ENCODE peak calls at places on chromosome 1, in six cellular contexts. A, F, J, H, B and T are unnamed samples.

GRCh38 chr1:7298749-7299151 is 472.3 kb upstream of the VAMP3 start:
- DNase-seq in A (no peak), F (no peak), J (no peak), H (no peak), B (peak; percentile 86), T (peak; percentile 86)

GRCh38 chr1:194196562-194196961 is 1010.1 kb upstream of the B3GALT2 start:
- DNase-seq in A (no peak), F (no peak), J (no peak), H (no peak), B (no peak), T (no peak)

GRCh38 chr1:102463328-102463727 is 466.6 kb upstream of the OLFM3 start:
- DNase-seq in A (no peak), F (no peak), J (no peak), H (no peak), B (no peak), T (no peak)

GRCh38 chr1:203035111-203036000 is 9.1 kb downstream of the PPFIA4 start:
- DNase-seq in A (no peak), F (no peak), J (no peak), H (no peak), B (no peak), T (no peak)

GRCh38 chr1:1211541-1212511 is 2.1 kb downstream of the TNFRSF4 start:
- DNase-seq in A (no peak), F (no peak), J (no peak), H (no peak), B (no peak), T (no peak)

GRCh38 chr1:97424209-97424608 is 496.6 kb downstream of the DPYD start:
- DNase-seq in A (no peak), F (no peak), J (no peak), H (no peak), B (no peak), T (no peak)

GRCh38 chr1:197485790-197486189 is 217.7 kb downstream of the CRB1 start:
- DNase-seq in A (no peak), F (no peak), J (no peak), H (no peak), B (no peak), T (no peak)

GRCh38 chr1:155860939-155861496 is 1.7 kb downstream of the SYT11 start:
- DNase-seq in A (no peak), F (no peak), J (no peak), H (no peak), B (no peak), T (no peak)

GRCh38 chr1:232579958-232580705 is 49.8 kb downstream of the SIPA1L2 start:
- DNase-seq in A (no peak), F (no peak), J (no peak), H (no peak), B (no peak), T (no peak)

GRCh38 chr1:11061652-11062365 is 2.0 kb upstream of the SRM start:
- DNase-seq in A (no peak), F (peak; percentile 46), J (no peak), H (peak; percentile 36), B (no peak), T (no peak)

GRCh38 chr1:201361652-201362504 is 15.6 kb downstream of the TNNT2 start:
- DNase-seq in A (no peak), F (no peak), J (no peak), H (peak; percentile 66), B (peak; percentile 47), T (no peak)

GRCh38 chr1:167561753-167562152 is 8.2 kb upstream of the CREG1 start:
- DNase-seq in A (no peak), F (no peak), J (no peak), H (no peak), B (no peak), T (no peak)

GRCh38 chr1:193285626-193286025 is 99.2 kb upstream of the B3GALT2 start:
- DNase-seq in A (no peak), F (no peak), J (no peak), H (no peak), B (no peak), T (no peak)

GRCh38 chr1:234589854-234590620 is 19.9 kb downstream of the IRF2BP2 start:
- DNase-seq in A (no peak), F (no peak), J (no peak), H (no peak), B (no peak), T (peak; percentile 66)

GRCh38 chr1:159185121-159185520 is 13.7 kb downstream of the CADM3 start:
- DNase-seq in A (no peak), F (no peak), J (no peak), H (no peak), B (no peak), T (no peak)

GRCh38 chr1:158035976-158036583 is 42.6 kb downstream of the KIRREL1 start:
- DNase-seq in A (no peak), F (no peak), J (no peak), H (peak; percentile 38), B (peak; percentile 72), T (no peak)

GRCh38 chr1:206923009-206923960 is 1.5 kb upstream of the FCMR start:
- DNase-seq in A (no peak), F (no peak), J (peak; percentile 81), H (no peak), B (no peak), T (no peak)

GRCh38 chr1:21273743-21274142 is 16.5 kb downstream of the ECE1 start:
- DNase-seq in A (no peak), F (no peak), J (no peak), H (no peak), B (no peak), T (no peak)

GRCh38 chr1:42690477-42691156 is 8.4 kb downstream of the YBX1 start:
- DNase-seq in A (no peak), F (no peak), J (no peak), H (no peak), B (no peak), T (no peak)

DNA sequence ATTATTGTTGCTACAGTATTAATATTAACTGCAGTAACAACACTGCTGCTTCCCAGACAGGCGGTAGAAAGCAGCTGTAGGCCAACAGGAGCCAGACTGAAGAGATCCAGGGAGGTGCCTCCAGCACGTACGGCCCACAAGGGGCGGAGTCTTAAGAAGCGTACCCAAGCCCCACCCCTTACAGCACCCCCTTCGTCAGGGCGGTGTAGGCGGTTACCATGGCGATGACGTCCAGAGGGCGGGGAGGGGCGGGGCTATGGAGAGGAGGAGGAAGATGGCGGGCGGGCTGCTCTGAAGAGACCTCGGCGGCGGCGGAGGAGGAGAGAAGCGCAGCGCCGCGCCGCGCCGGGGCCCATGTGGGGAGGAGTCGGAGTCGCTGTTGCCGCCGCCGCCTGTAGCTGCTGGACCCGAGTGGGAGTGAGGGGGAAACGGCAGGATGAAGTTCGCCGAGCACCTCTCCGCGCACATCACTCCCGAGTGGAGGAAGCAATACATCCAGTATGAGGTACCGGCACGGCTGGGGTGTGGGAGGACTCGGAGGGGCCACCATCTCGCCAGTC is at the start of gene XPR1:
- DNase-seq in A (peak; percentile 98), F (peak; percentile 99), J (peak; percentile 95), H (peak; percentile 100), B (peak; percentile 99), T (peak; percentile 100)
- TF ChIP-seq EP300 in A (no peak), F (no peak), J (no peak), H (no peak), B (no peak), T (no peak)

DNA sequence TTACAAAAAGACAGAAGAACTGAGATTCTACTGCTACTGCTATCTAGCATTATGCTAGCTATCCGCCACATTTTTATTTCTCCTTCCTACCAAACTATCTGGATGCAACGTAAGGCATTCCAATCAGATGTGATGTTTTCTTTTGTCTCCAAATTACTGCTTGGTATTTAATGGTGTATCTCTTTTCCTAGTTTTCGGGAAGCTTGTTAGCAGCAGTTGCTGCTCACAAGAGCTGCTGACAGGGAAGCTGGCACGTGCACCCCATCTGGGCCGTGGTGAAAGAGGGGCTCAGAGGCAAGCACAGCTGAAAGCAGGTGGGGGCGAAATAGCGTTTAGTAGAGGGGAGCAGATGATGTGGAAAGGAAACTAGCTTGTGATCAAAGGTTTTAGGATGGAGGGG is 57.3 kb downstream of the JAK1 start:
- DNase-seq in A (no peak), F (no peak), J (no peak), H (no peak), B (no peak), T (no peak)
- H3K27ac ChIP-seq in A (no peak overlapping the region), F (no peak overlapping the region), J (no peak overlapping the region), H (no peak overlapping the region), B (peak overlapping the region; percentile 93), T (no peak overlapping the region)

GRCh38 chr1:92859400-92860039 is 27.7 kb downstream of the RPL5 start:
- DNase-seq in A (no peak), F (no peak), J (no peak), H (no peak), B (no peak), T (no peak)
- H3K4me1 ChIP-seq in A (no peaks in the 10 kb centered on the region), F (peaks cover 11% of the 10 kb centered on the region), J (peaks cover 6% of the 10 kb centered on the region), H (peaks cover 2% of the 10 kb centered on the region), B (no peaks in the 10 kb centered on the region), T (peaks cover 9% of the 10 kb centered on the region)

GRCh38 chr1:91020967-91021685 is 709 bp downstream of the ZNF644 start:
- DNase-seq in A (peak; percentile 69), F (peak; percentile 87), J (no peak), H (peak; percentile 78), B (peak; percentile 80), T (no peak)

GRCh38 chr1:91022518-91022929 is 689 bp upstream of the ZNF644 start:
- DNase-seq in A (no peak), F (no peak), J (no peak), H (no peak), B (no peak), T (no peak)

GRCh38 chr1:91020486-91020885 is 1.3 kb downstream of the ZNF644 start:
- DNase-seq in A (no peak), F (no peak), J (no peak), H (no peak), B (no peak), T (no peak)

GRCh38 chr1:91024501-91025119 is 2.8 kb upstream of the ZNF644 start:
- DNase-seq in A (no peak), F (no peak), J (no peak), H (no peak), B (no peak), T (no peak)

DNA sequence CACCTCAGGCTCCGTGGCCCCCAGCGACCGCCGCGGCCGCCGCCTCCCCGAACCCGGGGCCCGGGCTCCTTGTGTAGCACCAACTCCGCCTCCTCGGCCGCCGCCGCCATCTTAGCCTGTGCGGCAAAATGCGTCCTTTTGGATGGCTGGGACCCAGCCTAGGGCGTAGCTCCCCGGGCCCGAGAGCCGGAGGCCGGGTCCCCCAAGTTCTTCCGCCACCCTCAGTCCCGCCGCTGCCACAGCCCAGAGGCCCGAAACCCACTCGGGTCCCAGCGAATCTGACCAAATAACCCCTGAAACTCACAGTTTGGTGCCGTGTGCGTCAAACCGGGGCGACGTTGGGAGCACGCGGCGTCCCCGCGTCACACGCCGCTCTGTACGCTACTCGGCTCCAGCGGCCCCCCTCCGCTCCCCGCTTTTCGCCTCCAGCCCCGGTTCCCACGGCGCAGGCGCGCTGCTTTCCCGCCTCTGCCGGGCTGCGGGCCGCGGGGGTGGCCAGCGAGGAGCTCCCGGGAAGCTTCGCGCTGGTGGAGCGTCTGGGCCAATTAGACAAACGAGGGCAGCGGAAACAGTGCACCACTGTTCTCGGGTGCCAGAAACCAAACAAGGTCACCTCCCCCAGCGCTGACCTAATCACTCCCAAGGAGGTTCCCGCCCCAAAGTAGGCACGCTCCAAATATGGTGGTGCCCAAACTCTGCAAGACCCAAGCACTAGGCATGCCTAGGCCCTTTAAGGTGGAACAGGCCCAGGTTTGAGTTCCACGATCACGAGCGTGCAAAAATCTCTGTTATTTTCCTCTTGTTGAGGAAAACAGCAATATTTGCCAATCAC is at the start of gene ZNF644:
- DNase-seq in A (peak; percentile 88), F (peak; percentile 97), J (peak; percentile 89), H (peak; percentile 92), B (peak; percentile 89), T (peak; percentile 96)
- TF ChIP-seq EP300 in A (peak; percentile 23), F (no peak), J (no peak), H (peak; percentile 10), B (no peak), T (no peak)